ENCODE peak calls at places on chromosomes 12 and 14, in four cellular contexts. G is endothelial cell of umbilical vein, D is stomach, E is SK-N-SH. Y is an unnamed sample.

GRCh38 chr12:111367661-111368221 is 1.2 kb downstream of the PHETA1 start:
- DNase-seq in G (peak; percentile 67), D (peak; percentile 85), E (peak; percentile 76), Y (no peak)

GRCh38 chr12:124705545-124706138 is 138.2 kb upstream of the NCOR2 start:
- DNase-seq in G (no peak), D (no peak), E (no peak), Y (no peak)

GRCh38 chr12:124771462-124772361 is 92.0 kb downstream of the SCARB1 start:
- DNase-seq in G (peak; percentile 62), D (peak; percentile 89), E (peak; percentile 93), Y (peak; percentile 82)

GRCh38 chr14:23359722-23360447 is 5.1 kb downstream of the EFS start:
- DNase-seq in G (no peak), D (no peak), E (no peak), Y (no peak)

GRCh38 chr12:51070004-51070403 is 13.4 kb downstream of the CSRNP2 start:
- DNase-seq in G (no peak), D (no peak), E (no peak), Y (no peak)

GRCh38 chr14:24843494-24843893 is 206.5 kb downstream of the STXBP6 start:
- DNase-seq in G (no peak), D (no peak), E (no peak), Y (no peak)

GRCh38 chr14:101022121-101022520 is 118.6 kb upstream of the RTL1 start:
- DNase-seq in G (no peak), D (peak; percentile 17), E (no peak), Y (peak; percentile 40)

GRCh38 chr12:131093971-131094830 is 140.5 kb downstream of the ADGRD1 start:
- DNase-seq in G (no peak), D (no peak), E (no peak), Y (peak; percentile 37)

GRCh38 chr12:15919491-15919890 is 8.4 kb downstream of the DERA start:
- DNase-seq in G (no peak), D (no peak), E (no peak), Y (no peak)

GRCh38 chr14:60095781-60096450 is 4.2 kb downstream of the PCNX4 start:
- DNase-seq in G (no peak), D (no peak), E (no peak), Y (no peak)

GRCh38 chr14:54192610-54193009 is 204.2 kb upstream of the CDKN3 start:
- DNase-seq in G (no peak), D (no peak), E (no peak), Y (no peak)

GRCh38 chr14:100019156-100019882 is 45.9 kb upstream of the EVL start:
- DNase-seq in G (no peak), D (no peak), E (peak; percentile 62), Y (no peak)
- TF ChIP-seq POLR2AphosphoS5 in G (no peak), D (no peak), E (no peak), Y (no peak)

DNA sequence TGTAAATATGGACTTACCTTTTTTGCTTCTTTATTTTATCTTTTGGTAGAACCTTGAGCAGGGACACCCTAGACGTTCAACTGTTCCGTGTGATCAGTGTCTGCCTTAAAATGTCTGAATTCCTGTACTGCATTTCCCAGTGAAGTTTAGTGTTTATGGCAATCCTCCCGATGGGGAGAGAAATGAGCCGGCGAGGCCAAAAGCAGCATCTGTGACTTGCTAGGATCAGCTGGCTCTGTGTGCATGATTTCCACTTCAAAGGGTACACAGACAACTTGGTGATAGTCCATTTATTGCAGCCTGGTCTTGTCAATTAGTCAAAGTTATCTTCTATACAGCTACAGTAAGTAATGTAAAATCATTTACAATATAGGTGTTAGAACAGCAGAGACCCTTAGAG is 768.5 kb downstream of the DIO2 start:
- DNase-seq in G (no peak), D (no peak), E (no peak), Y (no peak)
- TF ChIP-seq CTCF in G (no peak), D (no peak), E (no peak), Y (no peak)

DNA sequence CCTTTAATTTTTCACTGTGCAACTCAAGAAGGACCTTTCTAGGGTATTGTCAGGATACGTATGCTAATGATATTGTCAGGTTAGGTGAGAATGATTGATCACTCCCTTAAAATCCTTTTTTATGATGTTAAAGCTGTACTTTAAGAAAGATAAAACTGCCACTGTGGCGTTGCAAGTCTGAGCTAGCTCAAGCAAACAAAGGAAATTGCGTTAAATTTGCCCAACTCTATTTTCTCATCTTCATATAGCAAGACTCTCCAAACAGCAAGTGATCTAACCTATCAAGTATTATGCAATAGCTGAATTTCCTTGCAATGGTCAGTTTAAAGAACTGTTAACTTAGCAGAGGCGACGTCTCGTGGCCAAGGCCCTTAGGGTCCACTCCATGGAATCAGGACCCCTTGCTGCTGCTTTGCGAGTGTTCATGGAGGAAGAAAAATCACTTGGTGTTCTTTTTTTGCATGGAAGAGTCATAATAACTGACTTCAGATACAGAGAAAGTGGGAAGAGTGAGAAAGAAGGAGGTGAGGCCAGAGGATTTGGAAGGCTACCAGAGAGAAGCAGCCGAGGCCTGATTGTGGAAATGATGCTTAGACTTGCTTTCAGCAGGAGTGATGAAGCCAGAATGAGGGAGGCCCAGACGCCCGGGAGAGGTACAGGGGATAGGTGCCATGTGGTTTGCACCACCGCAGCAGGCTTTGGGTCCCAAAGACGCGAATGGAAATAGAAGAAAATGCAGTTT is 2.5 kb downstream of the TRAF3 start:
- DNase-seq in G (no peak), D (no peak), E (no peak), Y (no peak)
- H3K4me1 ChIP-seq in G (peaks cover 14% of the 10 kb centered on the region), D (peaks cover 40% of the 10 kb centered on the region), E (peaks cover 12% of the 10 kb centered on the region), Y (peaks cover 5% of the 10 kb centered on the region)

DNA sequence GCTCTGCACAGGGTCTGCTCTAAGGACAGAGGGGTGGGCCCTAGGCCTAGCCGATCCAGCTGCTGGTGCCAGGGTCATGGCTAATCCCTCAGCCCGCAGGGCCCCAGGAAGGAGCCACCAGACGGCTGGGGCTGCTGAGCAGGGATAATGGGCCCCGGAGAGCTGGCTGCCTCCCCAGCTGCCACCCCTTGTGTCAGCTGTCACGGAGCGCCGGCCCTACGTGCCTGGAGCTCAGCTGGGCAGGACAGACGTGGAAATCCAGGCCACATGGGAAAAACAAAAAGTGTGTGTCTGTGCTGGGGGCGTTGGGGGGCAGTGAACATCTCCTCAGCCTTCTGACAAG is 36.2 kb downstream of the CHGA start:
- DNase-seq in G (no peak), D (no peak), E (peak; percentile 95), Y (no peak)
- TF ChIP-seq POLR2AphosphoS5 in G (no peak), D (no peak), E (no peak), Y (no peak)

DNA sequence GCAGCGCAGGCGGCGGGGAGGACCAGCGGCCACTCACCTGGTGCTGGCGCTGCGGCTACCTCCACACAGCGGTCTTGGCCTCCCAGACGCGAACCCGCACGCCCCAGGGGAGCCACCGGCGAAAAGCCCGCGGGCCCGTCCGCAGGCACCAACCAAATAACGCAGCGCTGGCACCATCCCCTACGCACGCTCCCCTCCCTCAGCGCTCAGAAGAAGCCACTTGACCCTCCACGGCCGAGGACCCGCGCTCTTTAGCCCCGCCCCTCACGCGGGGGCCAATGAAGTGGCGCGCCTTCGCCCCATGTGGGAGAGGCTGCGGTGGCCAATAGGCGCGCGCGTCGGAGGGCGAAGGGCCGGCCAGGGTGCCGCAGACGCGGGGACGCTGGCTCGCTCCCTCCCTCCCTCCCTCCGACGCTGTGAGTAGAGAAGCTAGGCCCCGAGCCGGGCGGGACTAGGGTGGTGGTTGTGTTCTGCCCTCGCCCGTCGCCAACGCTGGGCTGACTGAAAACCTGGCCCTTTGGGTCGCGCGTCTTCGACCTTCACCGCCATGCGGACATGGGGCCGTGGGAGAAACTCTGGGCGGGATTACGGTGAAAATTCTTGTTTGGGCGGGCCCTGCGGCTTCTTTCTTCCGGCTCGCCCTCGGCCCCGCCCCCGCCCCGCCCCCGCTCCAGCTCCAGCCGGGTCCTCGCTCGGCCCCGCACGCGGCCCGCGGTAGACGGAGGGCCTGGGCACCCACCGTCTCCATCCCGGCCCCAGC is at the start of the genes DMAC2L and L2HGDH:
- DNase-seq in G (peak; percentile 95), D (peak; percentile 94), E (peak; percentile 98), Y (peak; percentile 90)
- TF ChIP-seq CTCF in G (no peak), D (no peak), E (peak; percentile 4), Y (peak; percentile 21)

GRCh38 chr14:68501171-68501570 is 291.7 kb downstream of the ZFP36L1 start:
- DNase-seq in G (peak; percentile 84), D (no peak), E (no peak), Y (no peak)

GRCh38 chr14:68499451-68499850 is 293.4 kb downstream of the ZFP36L1 start:
- DNase-seq in G (no peak), D (no peak), E (no peak), Y (no peak)

GRCh38 chr14:68503186-68503825 is 289.6 kb downstream of the ZFP36L1 start:
- DNase-seq in G (no peak), D (no peak), E (no peak), Y (no peak)

GRCh38 chr14:68502196-68502595 is 290.7 kb downstream of the ZFP36L1 start:
- DNase-seq in G (no peak), D (no peak), E (no peak), Y (no peak)

GRCh38 chr14:68501621-68502052 is 291.2 kb downstream of the ZFP36L1 start:
- DNase-seq in G (no peak), D (peak; percentile 74), E (no peak), Y (no peak)
- H3K4me1 ChIP-seq in G (peaks cover 19% of the 10 kb centered on the region), D (peaks cover 36% of the 10 kb centered on the region), E (peaks cover 6% of the 10 kb centered on the region), Y (peaks cover 5% of the 10 kb centered on the region)